ENCODE peak calls at places on chromosomes 5 and 9, in ten cellular contexts. Y is upper lobe of right lung, A is PC-9, F is cardiac muscle cell, B is left lung, W is lung, R is stomach, G is right lobe of liver, P is body of pancreas, I is SK-N-SH. D is an unnamed sample. For H3K36me3 and H3K4me1, the result is how much of the 10 kb centered on the place peaks cover.

GRCh38 chr9:135076143-135076875 is 11.2 kb upstream of the OLFM1 start:
- DNase-seq in Y (peak), I (peak), W (no peak), G (no peak), P (no peak), A (no peak), B (no peak), R (no peak), F (no peak), D (no peak)

GRCh38 chr5:41754857-41755256 is 115.4 kb downstream of the OXCT1 start:
- DNase-seq in F (no peak), R (no peak), B (no peak), A (no peak), G (no peak), P (no peak), I (no peak), Y (no peak), W (no peak), D (no peak)

GRCh38 chr5:139076117-139076516 is 122.1 kb downstream of the SIL1 start:
- DNase-seq in W (no peak), R (no peak), B (no peak), A (no peak), G (no peak), I (no peak), F (no peak), P (no peak), Y (no peak), D (no peak)

GRCh38 chr5:138338411-138339085 is 482 bp downstream of the FAM53C start:
- DNase-seq in A (no peak), I (peak), R (no peak), G (no peak), P (no peak), F (no peak), W (no peak), B (no peak), Y (no peak), D (no peak)

GRCh38 chr5:143606043-143606752 is 202.7 kb upstream of the NR3C1 start:
- DNase-seq in I (no peak), W (no peak), B (no peak), R (no peak), P (no peak), Y (no peak), G (no peak), A (no peak), F (no peak), D (no peak)

GRCh38 chr9:107635137-107635802 is 145.7 kb upstream of the KLF4 start:
- DNase-seq in I (no peak), A (no peak), B (no peak), W (no peak), G (no peak), Y (no peak), R (no peak), F (no peak), P (no peak), D (no peak)

GRCh38 chr5:87944553-87945320 is 323.9 kb downstream of the TMEM161B start:
- DNase-seq in W (no peak), Y (no peak), I (no peak), R (peak), A (no peak), P (peak), B (no peak), F (no peak), G (no peak), D (no peak)

GRCh38 chr9:134059661-134060395 is 8.0 kb downstream of the BRD3 start:
- DNase-seq in A (no peak), W (no peak), F (no peak), R (peak), B (peak), I (peak), Y (peak), G (peak), P (no peak), D (peak)

GRCh38 chr5:100731768-100732167 is 171.3 kb downstream of the ST8SIA4 start:
- DNase-seq in B (no peak), A (no peak), F (no peak), G (no peak), I (no peak), Y (no peak), P (no peak), R (no peak), W (no peak), D (no peak)

GRCh38 chr5:21817668-21818419 is 1035.3 kb downstream of the CDH12 start:
- DNase-seq in I (no peak), B (no peak), W (no peak), G (no peak), R (no peak), Y (no peak), A (no peak), F (no peak), P (no peak), D (no peak)

GRCh38 chr5:37685816-37686215 is 154.0 kb downstream of the GDNF start:
- DNase-seq in R (no peak), A (no peak), F (no peak), W (no peak), B (peak), P (no peak), G (no peak), Y (no peak), I (no peak), D (no peak)

GRCh38 chr9:94993141-94993820 is 266.8 kb downstream of the AOPEP start:
- DNase-seq in F (no peak), I (no peak), A (no peak), R (no peak), G (no peak), B (no peak), P (peak), Y (no peak), W (no peak), D (no peak)

GRCh38 chr5:108869066-108869465 is 121.4 kb downstream of the FER start:
- DNase-seq in B (no peak), F (no peak), P (no peak), A (no peak), W (no peak), G (no peak), I (no peak), Y (no peak), R (no peak), D (no peak)

GRCh38 chr5:56638061-56638621 is 177.2 kb upstream of the MAP3K1 start:
- DNase-seq in F (no peak), P (peak), G (peak), I (peak), B (no peak), A (peak), Y (no peak), W (no peak), R (peak), D (no peak)

GRCh38 chr9:137760426-137760825 is 117.2 kb upstream of the CACNA1B start:
- DNase-seq in A (no peak), I (no peak), F (no peak), G (no peak), W (no peak), P (no peak), R (no peak), Y (no peak), B (no peak), D (no peak)
- H3K36me3 ChIP-seq in A (under half), I (half or more), F (under half), G (under half), W (under half), P (under half), R (half or more), Y (half or more), B (half or more), D (half or more)

GRCh38 chr5:52892242-52892878 is 96.8 kb upstream of the ITGA2 start:
- DNase-seq in G (no peak), R (no peak), A (no peak), W (no peak), F (no peak), B (no peak), P (no peak), Y (no peak), I (no peak), D (no peak)

GRCh38 chr5:52894451-52894850 is 94.7 kb upstream of the ITGA2 start:
- DNase-seq in G (no peak), A (no peak), I (no peak), F (no peak), R (no peak), P (no peak), Y (no peak), B (no peak), W (no peak), D (no peak)

GRCh38 chr5:52895070-52895469 is 94.1 kb upstream of the ITGA2 start:
- DNase-seq in Y (no peak), B (no peak), I (peak), G (no peak), W (no peak), P (no peak), R (no peak), F (no peak), A (no peak), D (peak)

GRCh38 chr5:52893863-52894262 is 95.3 kb upstream of the ITGA2 start:
- DNase-seq in Y (no peak), A (no peak), P (no peak), F (no peak), G (no peak), W (no peak), I (no peak), R (no peak), B (no peak), D (no peak)

GRCh38 chr5:52893105-52893504 is 96.0 kb upstream of the ITGA2 start:
- DNase-seq in W (no peak), R (no peak), A (no peak), P (no peak), I (no peak), F (no peak), B (no peak), G (no peak), Y (no peak), D (no peak)
- H3K4me1 ChIP-seq in W (under half), R (under half), A (under half), P (under half), I (under half), F (under half), B (under half), G (under half), Y (under half), D (under half)

GRCh38 chr5:31495336-31495735 is 36.6 kb downstream of the DROSHA start:
- DNase-seq in A (no peak), Y (no peak), F (no peak), G (no peak), I (no peak), W (no peak), R (no peak), B (no peak), P (no peak), D (no peak)

GRCh38 chr5:31496891-31497290 is 35.0 kb downstream of the DROSHA start:
- DNase-seq in R (no peak), G (no peak), W (no peak), Y (no peak), F (no peak), B (no peak), A (no peak), I (no peak), P (no peak), D (no peak)

GRCh38 chr5:31487510-31487909 is 44.4 kb downstream of the DROSHA start:
- DNase-seq in R (no peak), Y (no peak), B (no peak), A (no peak), P (no peak), I (no peak), G (no peak), F (no peak), W (no peak), D (no peak)

GRCh38 chr5:31496301-31496700 is 35.6 kb downstream of the DROSHA start:
- DNase-seq in R (no peak), B (no peak), Y (no peak), P (no peak), A (no peak), I (no peak), G (no peak), F (no peak), W (no peak), D (no peak)

GRCh38 chr5:31492824-31493223 is 39.1 kb downstream of the DROSHA start:
- DNase-seq in F (no peak), G (no peak), A (no peak), Y (no peak), B (no peak), W (no peak), P (no peak), R (no peak), I (no peak), D (no peak)
- TF ChIP-seq CTCF in F (no peak), G (no peak), A (no peak), Y (no peak), B (no peak), W (no peak), P (no peak), R (no peak), I (no peak), D (no peak)

DNA sequence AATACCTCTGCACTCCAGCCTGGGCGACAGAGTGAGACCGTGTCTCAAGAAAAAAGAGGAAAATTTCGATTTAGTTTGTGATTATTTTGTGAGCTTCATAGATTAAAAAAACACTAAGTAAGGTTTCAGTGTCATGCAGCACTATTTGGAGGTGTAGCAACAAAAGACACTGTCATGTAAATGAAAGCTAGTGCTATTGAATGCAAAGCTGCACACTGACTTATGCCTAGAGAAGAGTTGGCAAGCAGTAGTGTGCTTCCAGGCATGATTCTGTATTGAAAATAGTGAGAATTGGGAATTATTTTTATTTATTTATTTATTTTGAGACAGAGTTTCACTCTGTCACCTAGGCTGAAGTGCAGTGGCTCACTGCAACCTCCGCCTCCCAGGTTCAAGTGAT is 34.5 kb downstream of the DDX46 start:
- DNase-seq in G (no peak), I (no peak), R (no peak), P (no peak), Y (no peak), W (no peak), A (no peak), F (no peak), B (no peak), D (no peak)
- H3K36me3 ChIP-seq in G (under half), I (half or more), R (half or more), P (under half), Y (half or more), W (under half), A (under half), F (half or more), B (half or more), D (half or more)

GRCh38 chr9:3956081-3956701 is 343.7 kb downstream of the GLIS3 start:
- DNase-seq in G (no peak), B (no peak), Y (no peak), A (no peak), F (no peak), W (no peak), R (no peak), P (no peak), I (no peak), D (no peak)

GRCh38 chr9:3962467-3962866 is 337.4 kb downstream of the GLIS3 start:
- DNase-seq in A (no peak), B (no peak), P (no peak), F (no peak), R (no peak), Y (no peak), W (no peak), G (no peak), I (no peak), D (no peak)

GRCh38 chr9:3963266-3964019 is 336.4 kb downstream of the GLIS3 start:
- DNase-seq in R (peak), I (no peak), Y (no peak), F (no peak), G (no peak), P (peak), A (no peak), W (no peak), B (no peak), D (no peak)

GRCh38 chr9:3957296-3957695 is 342.6 kb downstream of the GLIS3 start:
- DNase-seq in B (no peak), R (no peak), P (no peak), W (no peak), A (no peak), F (no peak), I (no peak), Y (no peak), G (no peak), D (no peak)

DNA sequence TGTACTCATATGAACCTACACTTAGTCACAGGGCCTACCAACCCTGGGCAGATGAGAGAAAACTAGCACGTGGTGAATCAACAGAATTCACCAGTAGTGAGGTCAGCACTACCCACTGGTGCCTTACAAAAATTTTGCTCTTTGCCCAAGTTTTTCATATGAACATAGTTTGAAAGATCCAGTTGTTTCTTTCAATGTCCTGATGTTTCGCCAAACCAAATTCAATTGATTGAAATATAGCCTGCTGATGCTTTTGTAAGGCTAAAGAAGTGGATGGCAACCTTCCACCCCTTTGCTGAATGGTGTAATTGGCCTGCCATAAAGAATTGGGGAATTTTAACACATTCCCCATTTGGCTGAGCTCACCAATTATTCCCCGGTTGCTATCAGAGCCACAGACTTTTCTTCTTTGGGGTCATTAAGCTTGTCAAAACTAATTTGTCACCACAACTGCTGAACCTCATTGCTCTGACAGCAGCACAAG is 339.2 kb downstream of the GLIS3 start:
- DNase-seq in W (no peak), R (no peak), A (no peak), G (no peak), I (no peak), F (no peak), P (no peak), B (no peak), Y (no peak), D (no peak)
- H3K4me1 ChIP-seq in W (under half), R (under half), A (under half), G (under half), I (under half), F (under half), P (under half), B (under half), Y (under half), D (under half)

GRCh38 chr9:112777914-112778313 is 27.4 kb downstream of the SNX30 start:
- DNase-seq in P (no peak), R (no peak), Y (no peak), G (no peak), F (no peak), I (no peak), W (no peak), B (no peak), A (no peak), D (no peak)

GRCh38 chr9:112771359-112772214 is 21.0 kb downstream of the SNX30 start:
- DNase-seq in F (no peak), Y (no peak), A (no peak), W (no peak), G (no peak), I (no peak), B (no peak), R (no peak), P (no peak), D (no peak)

GRCh38 chr9:112772215-112772509 is 21.6 kb downstream of the SNX30 start:
- DNase-seq in R (no peak), A (no peak), I (no peak), W (no peak), Y (no peak), G (no peak), F (no peak), P (no peak), B (no peak), D (no peak)

GRCh38 chr9:112774006-112774996 is 23.7 kb downstream of the SNX30 start:
- DNase-seq in B (no peak), P (no peak), W (no peak), R (no peak), I (no peak), A (no peak), Y (no peak), F (no peak), G (no peak), D (no peak)

DNA sequence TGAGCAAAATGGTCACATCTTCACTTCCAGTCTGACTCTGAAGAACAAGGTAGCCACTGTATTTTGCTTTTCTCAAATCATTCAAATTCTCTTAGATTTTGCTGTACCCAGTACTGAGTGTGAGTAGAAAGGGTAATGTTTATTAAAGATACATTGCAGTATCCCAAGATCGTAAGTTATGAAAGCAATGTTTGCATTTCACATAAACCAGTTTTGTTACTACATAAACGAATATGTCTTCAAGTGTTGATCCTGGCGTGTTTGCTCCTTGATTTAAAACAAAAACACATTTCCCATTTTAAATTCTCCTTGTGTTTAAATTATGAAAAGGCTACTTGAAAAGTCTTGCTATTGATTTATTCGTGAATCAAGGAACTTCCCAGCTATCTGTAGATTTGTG is 22.0 kb downstream of the SNX30 start:
- DNase-seq in I (no peak), R (no peak), F (no peak), G (no peak), W (no peak), A (no peak), B (no peak), P (no peak), Y (no peak), D (no peak)
- TF ChIP-seq CTCF in I (no peak), R (no peak), F (no peak), G (no peak), W (no peak), A (no peak), B (no peak), P (no peak), Y (no peak), D (no peak)

GRCh38 chr5:14235872-14236271 is 92.7 kb downstream of the TRIO start:
- DNase-seq in G (no peak), R (no peak), F (no peak), P (no peak), Y (no peak), W (no peak), B (no peak), I (no peak), A (no peak), D (no peak)

GRCh38 chr5:14231156-14231555 is 88.0 kb downstream of the TRIO start:
- DNase-seq in A (no peak), B (no peak), W (no peak), G (no peak), P (no peak), Y (no peak), I (no peak), R (no peak), F (no peak), D (no peak)

GRCh38 chr5:14231888-14232287 is 88.7 kb downstream of the TRIO start:
- DNase-seq in B (no peak), W (no peak), A (no peak), I (no peak), Y (no peak), G (no peak), P (no peak), F (no peak), R (no peak), D (no peak)

GRCh38 chr5:14236757-14237156 is 93.6 kb downstream of the TRIO start:
- DNase-seq in W (no peak), I (no peak), R (no peak), Y (no peak), G (no peak), F (no peak), P (no peak), B (no peak), A (peak), D (no peak)

DNA sequence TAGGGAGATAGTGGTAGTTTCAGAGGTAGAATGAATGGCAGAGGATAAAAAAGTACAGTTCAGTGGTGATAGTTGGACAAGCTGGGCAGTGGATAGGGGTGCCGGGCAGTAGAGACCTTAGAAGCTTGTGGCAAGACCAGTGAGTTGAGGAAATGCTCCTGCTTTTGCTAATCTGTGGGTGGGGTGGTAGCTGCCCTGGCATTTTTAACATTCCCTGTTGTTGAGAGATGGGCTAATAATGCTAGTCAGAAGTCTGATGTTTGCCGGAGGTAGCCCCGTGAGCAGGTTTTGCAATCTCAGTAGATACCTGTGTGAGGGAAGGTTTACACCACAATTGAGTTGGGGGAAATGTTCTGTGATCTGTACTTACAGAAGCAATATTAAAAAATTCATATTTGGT is 91.1 kb downstream of the TRIO start:
- DNase-seq in P (no peak), I (no peak), R (no peak), G (no peak), Y (no peak), F (no peak), W (no peak), B (no peak), A (peak), D (no peak)
- H3K36me3 ChIP-seq in P (under half), I (under half), R (under half), G (under half), Y (under half), F (under half), W (under half), B (under half), A (under half), D (under half)

GRCh38 chr9:92714787-92715487 is 45.0 kb upstream of the IPPK start:
- DNase-seq in A (no peak), F (no peak), P (no peak), I (no peak), W (no peak), G (no peak), Y (no peak), R (no peak), B (no peak), D (no peak)

GRCh38 chr9:92718086-92719001 is 46.3 kb downstream of the BICD2 start:
- DNase-seq in Y (no peak), P (no peak), I (no peak), A (no peak), G (no peak), F (no peak), R (no peak), W (no peak), B (no peak), D (no peak)

GRCh38 chr9:92717201-92718085 is 47.2 kb downstream of the BICD2 start:
- DNase-seq in R (no peak), I (no peak), P (no peak), A (no peak), B (no peak), Y (no peak), W (no peak), G (no peak), F (no peak), D (no peak)

GRCh38 chr9:92715488-92716231 is 45.7 kb upstream of the IPPK start:
- DNase-seq in G (no peak), P (no peak), Y (no peak), F (peak), A (no peak), I (no peak), W (no peak), B (no peak), R (no peak), D (no peak)

GRCh38 chr9:92716557-92716956 is 46.6 kb upstream of the IPPK start:
- DNase-seq in B (no peak), Y (peak), F (peak), P (peak), R (peak), A (peak), I (peak), G (no peak), W (peak), D (peak)
- H3K4me1 ChIP-seq in B (under half), Y (under half), F (under half), P (under half), R (under half), A (under half), I (under half), G (under half), W (under half), D (under half)